ENCODE peak calls at places on chromosome 21, in seven cellular contexts. Z is EH; K is activated T-cell treated with anti-CD3 and anti-CD28 coated beads, Interleukin-2, amount 50 U/mL, for 1 hour; M is NCI-H1436; C is KBM-7; T is D721Med; H is AG04450. D is an unnamed sample.
A peak's percentile ranks its signal among the peaks of the same experiment; 100 is the strongest.

GRCh38 chr21:17783816-17784598 is 35.1 kb downstream of the C21orf91 start:
- DNase-seq in M (no peak), Z (no peak), K (no peak), C (peak; percentile 82), H (no peak), T (no peak), D (no peak)

GRCh38 chr21:22062472-22063139 is 1064.4 kb downstream of the NCAM2 start:
- DNase-seq in C (no peak), K (no peak), T (no peak), H (no peak), M (no peak), Z (no peak), D (no peak)

GRCh38 chr21:36396971-36397370 is 11.8 kb downstream of the CHAF1B start:
- DNase-seq in M (no peak), K (no peak), T (no peak), C (no peak), Z (no peak), H (no peak), D (no peak)

GRCh38 chr21:42683371-42684108 is 30.1 kb downstream of the PDE9A start:
- DNase-seq in K (peak; percentile 37), H (no peak), C (no peak), M (no peak), Z (no peak), T (no peak), D (no peak)

GRCh38 chr21:43820466-43820865 is 31.1 kb downstream of the RRP1 start:
- DNase-seq in M (no peak), Z (no peak), H (no peak), C (no peak), T (no peak), K (no peak), D (no peak)

GRCh38 chr21:46024983-46025860 is 43.7 kb downstream of the COL6A1 start:
- DNase-seq in C (no peak), H (no peak), T (no peak), K (no peak), M (no peak), Z (peak; percentile 80), D (no peak)

GRCh38 chr21:41432567-41433460 is 6.8 kb downstream of the MX1 start:
- DNase-seq in Z (no peak), T (no peak), M (no peak), C (no peak), H (no peak), K (no peak), D (no peak)

GRCh38 chr21:14630556-14631069 is 84.5 kb upstream of the SAMSN1 start:
- DNase-seq in C (peak; percentile 38), H (no peak), M (no peak), Z (no peak), K (no peak), T (no peak), D (no peak)

GRCh38 chr21:14740692-14741091 is 194.6 kb upstream of the SAMSN1 start:
- DNase-seq in K (no peak), T (no peak), M (no peak), Z (no peak), H (no peak), C (no peak), D (no peak)

GRCh38 chr21:45988366-45989347 is 7.1 kb downstream of the COL6A1 start:
- DNase-seq in H (no peak), K (peak; percentile 11), T (no peak), C (no peak), M (no peak), Z (no peak), D (no peak)

GRCh38 chr21:46141767-46142580 is 13.4 kb downstream of the FTCD start:
- DNase-seq in Z (no peak), M (no peak), T (no peak), C (no peak), K (no peak), H (no peak), D (no peak)

D was measured in NCI-H748 treated with DMSO at 0.1 percent for 48 hours.